ENCODE peak calls at places on chromosomes 6 and 20, in five cellular contexts. E is activated T-cell treated with anti-CD3 and anti-CD28 coated beads, Interleukin-2, amount 50 U/mL, for 24 hours; T is pulmonary artery endothelial cell; R is stimulated activated CD4-positive, alpha-beta T cell treated with anti-CD3 and anti-CD28 coated beads, Interleukin-12 subunit alpha, Interleukin-12 subunit beta, amount 100 ng/mL, for 4 hours; L is stimulated activated CD8-positive, alpha-beta memory T cell treated with anti-CD3 and anti-CD28 coated beads, Interleukin-7, amount 100 ng/mL, for 1 hour. S is an unnamed sample.

GRCh38 chr6:127691147-127691546 is 114.2 kb downstream of the C6orf58 start:
- DNase-seq in R (no peak), L (no peak), E (no peak), T (no peak), S (no peak)

GRCh38 chr6:4451718-4452117 is 316.3 kb upstream of the ECI2 start:
- DNase-seq in T (no peak), L (no peak), E (no peak), R (no peak), S (no peak)

GRCh38 chr20:34045930-34046329 is 52.2 kb downstream of the RALY start:
- DNase-seq in R (no peak), E (no peak), T (no peak), L (no peak), S (no peak)

GRCh38 chr6:133568970-133569889 is 319.7 kb upstream of the TCF21 start:
- DNase-seq in R (peak), L (no peak), T (peak), E (peak), S (no peak)

GRCh38 chr20:63315982-63316491 is 23.1 kb downstream of the COL20A1 start:
- DNase-seq in T (no peak), E (no peak), L (no peak), R (no peak), S (peak)

GRCh38 chr6:48973486-48973885 is 489.6 kb downstream of the MMUT start:
- DNase-seq in T (no peak), E (no peak), L (no peak), R (no peak), S (no peak)

GRCh38 chr6:106162926-106163325 is 76.8 kb downstream of the PRDM1 start:
- DNase-seq in E (no peak), R (no peak), L (no peak), T (no peak), S (no peak)

GRCh38 chr6:6923605-6924004 is 184.2 kb upstream of the RREB1 start:
- DNase-seq in T (no peak), E (no peak), R (no peak), L (no peak), S (no peak)

GRCh38 chr20:63747622-63748355 is 8.2 kb downstream of the SLC2A4RG start:
- DNase-seq in E (no peak), L (no peak), R (no peak), T (no peak), S (no peak)

GRCh38 chr6:168583821-168584220 is 142.8 kb downstream of the SMOC2 start:
- DNase-seq in T (no peak), R (no peak), L (no peak), E (no peak), S (no peak)

GRCh38 chr20:58546312-58546711 is 31.1 kb upstream of the APCDD1L start:
- DNase-seq in L (no peak), T (no peak), E (no peak), R (no peak), S (no peak)

GRCh38 chr20:8912731-8913130 is 156.2 kb upstream of the PLCB4 start:
- DNase-seq in E (no peak), T (no peak), R (no peak), L (no peak), S (no peak)

GRCh38 chr20:38969708-38970107 is 7.6 kb downstream of the DHX35 start:
- DNase-seq in E (no peak), T (no peak), R (no peak), L (no peak), S (no peak)

GRCh38 chr6:81981812-81982211 is 229.3 kb upstream of the TENT5A start:
- DNase-seq in R (no peak), L (no peak), E (no peak), T (peak), S (no peak)

GRCh38 chr20:23118766-23119165 is 32.6 kb upstream of the CD93 start:
- DNase-seq in R (no peak), T (no peak), L (no peak), E (no peak), S (no peak)

GRCh38 chr6:32087574-32088486 is 21.3 kb downstream of the TNXB start:
- DNase-seq in T (peak), R (peak), E (peak), L (peak), S (peak)

GRCh38 chr20:61748376-61748775 is 317.3 kb downstream of the TAF4 start:
- DNase-seq in E (no peak), L (no peak), T (no peak), R (no peak), S (no peak)

GRCh38 chr6:121847806-121848522 is 412.5 kb downstream of the GJA1 start:
- DNase-seq in E (no peak), L (no peak), T (no peak), R (no peak), S (no peak)

GRCh38 chr6:7254980-7255825 is 57.8 kb downstream of the SSR1 start:
- DNase-seq in R (no peak), L (no peak), E (no peak), T (no peak), S (no peak)

GRCh38 chr20:8671366-8671943 is 397.4 kb upstream of the PLCB4 start:
- DNase-seq in R (no peak), E (no peak), L (no peak), T (no peak), S (no peak)

GRCh38 chr6:169454204-169454871 is 200.7 kb upstream of the THBS2 start:
- DNase-seq in T (no peak), L (no peak), E (no peak), R (no peak), S (no peak)

GRCh38 chr6:155264704-155265320 is 999 bp downstream of the CLDN20 start:
- DNase-seq in E (no peak), T (no peak), R (no peak), L (no peak), S (no peak)